ENCODE peak calls at places on chromosomes 6 and 20, in four cellular contexts. I, F, T and A are unnamed samples. For H3K4me1, the result is how much of the 10 kb centered on the place peaks cover.

GRCh38 chr6:35165630-35166071 is 24.5 kb upstream of the TCP11 start:
- DNase-seq in I (no peak), F (no peak), T (no peak), A (no peak)

GRCh38 chr6:132392792-132393191 is 8.5 kb downstream of the MOXD1 start:
- DNase-seq in I (no peak), F (no peak), T (no peak), A (no peak)

GRCh38 chr20:1401431-1401907 is 8.6 kb upstream of the FKBP1A start:
- DNase-seq in I (no peak), F (no peak), T (no peak), A (no peak)

GRCh38 chr6:52641826-52642225 is 29.1 kb upstream of the TMEM14A start:
- DNase-seq in I (no peak), F (no peak), T (no peak), A (no peak)

GRCh38 chr6:145112711-145113148 is 622.6 kb downstream of the EPM2A start:
- DNase-seq in I (no peak), F (no peak), T (no peak), A (no peak)

GRCh38 chr6:106077881-106078280 is 8.3 kb upstream of the PRDM1 start:
- DNase-seq in I (no peak), F (no peak), T (no peak), A (no peak)

GRCh38 chr6:11363881-11364576 is 131.6 kb upstream of the NEDD9 start:
- DNase-seq in I (no peak), F (no peak), T (no peak), A (no peak)

GRCh38 chr6:69305456-69305855 is 491.4 kb downstream of the LMBRD1 start:
- DNase-seq in I (no peak), F (no peak), T (no peak), A (no peak)

GRCh38 chr6:72132851-72133250 is 246.5 kb downstream of the RIMS1 start:
- DNase-seq in I (no peak), F (no peak), T (no peak), A (no peak)

GRCh38 chr6:42367353-42368011 is 84.2 kb downstream of the TRERF1 start:
- DNase-seq in I (no peak), F (no peak), T (no peak), A (no peak)

GRCh38 chr20:11949711-11950110 is 32.0 kb downstream of the BTBD3 start:
- DNase-seq in I (no peak), F (no peak), T (no peak), A (no peak)

GRCh38 chr6:112016335-112016734 is 37.6 kb upstream of the CCN6 start:
- DNase-seq in I (no peak), F (no peak), T (no peak), A (no peak)

GRCh38 chr20:11098888-11099287 is 425.1 kb upstream of the JAG1 start:
- DNase-seq in I (no peak), F (no peak), T (no peak), A (peak)

GRCh38 chr6:53458097-53458866 is 86.6 kb downstream of the GCLC start:
- DNase-seq in I (no peak), F (no peak), T (no peak), A (no peak)

GRCh38 chr6:56481957-56482356 is 160.7 kb downstream of the DST start:
- DNase-seq in I (no peak), F (no peak), T (no peak), A (no peak)

GRCh38 chr6:57040011-57040410 is 6.5 kb upstream of the KIAA1586 start:
- DNase-seq in I (no peak), F (no peak), T (no peak), A (peak)

GRCh38 chr6:13304580-13305255 is 23.6 kb downstream of the TBC1D7 start:
- DNase-seq in I (peak), F (no peak), T (no peak), A (no peak)

GRCh38 chr6:45548657-45549515 is 171.2 kb upstream of the SUPT3H start:
- DNase-seq in I (no peak), F (no peak), T (no peak), A (no peak)

GRCh38 chr6:9405369-9405768 is 970.0 kb upstream of the SLC35B3 start:
- DNase-seq in I (no peak), F (no peak), T (no peak), A (no peak)

GRCh38 chr6:106037060-106037459 is 49.1 kb upstream of the PRDM1 start:
- DNase-seq in I (no peak), F (no peak), T (no peak), A (no peak)

GRCh38 chr6:57190140-57190539 is 18.0 kb downstream of the BAG2 start:
- DNase-seq in I (no peak), F (no peak), T (no peak), A (no peak)

GRCh38 chr20:64180673-64181072 is 16.4 kb downstream of the MYT1 start:
- DNase-seq in I (no peak), F (no peak), T (no peak), A (no peak)

GRCh38 chr6:159984268-159984786 is 15.4 kb downstream of the IGF2R start:
- DNase-seq in I (no peak), F (no peak), T (no peak), A (no peak)

GRCh38 chr20:6769953-6770831 is 2.7 kb downstream of the BMP2 start:
- DNase-seq in I (no peak), F (no peak), T (no peak), A (no peak)

GRCh38 chr6:157461000-157461915 is 80.3 kb downstream of the ZDHHC14 start:
- DNase-seq in I (no peak), F (no peak), T (no peak), A (no peak)

GRCh38 chr6:170027111-170028043 is 263.5 kb downstream of the DLL1 start:
- DNase-seq in I (peak), F (no peak), T (no peak), A (no peak)

GRCh38 chr20:61639200-61639599 is 387.1 kb downstream of the CDH4 start:
- DNase-seq in I (no peak), F (no peak), T (no peak), A (no peak)

GRCh38 chr6:71367763-71368162 is 79.2 kb downstream of the OGFRL1 start:
- DNase-seq in I (no peak), F (no peak), T (no peak), A (no peak)

GRCh38 chr6:19857139-19857538 is 20.0 kb downstream of the ID4 start:
- DNase-seq in I (no peak), F (no peak), T (no peak), A (no peak)

DNA sequence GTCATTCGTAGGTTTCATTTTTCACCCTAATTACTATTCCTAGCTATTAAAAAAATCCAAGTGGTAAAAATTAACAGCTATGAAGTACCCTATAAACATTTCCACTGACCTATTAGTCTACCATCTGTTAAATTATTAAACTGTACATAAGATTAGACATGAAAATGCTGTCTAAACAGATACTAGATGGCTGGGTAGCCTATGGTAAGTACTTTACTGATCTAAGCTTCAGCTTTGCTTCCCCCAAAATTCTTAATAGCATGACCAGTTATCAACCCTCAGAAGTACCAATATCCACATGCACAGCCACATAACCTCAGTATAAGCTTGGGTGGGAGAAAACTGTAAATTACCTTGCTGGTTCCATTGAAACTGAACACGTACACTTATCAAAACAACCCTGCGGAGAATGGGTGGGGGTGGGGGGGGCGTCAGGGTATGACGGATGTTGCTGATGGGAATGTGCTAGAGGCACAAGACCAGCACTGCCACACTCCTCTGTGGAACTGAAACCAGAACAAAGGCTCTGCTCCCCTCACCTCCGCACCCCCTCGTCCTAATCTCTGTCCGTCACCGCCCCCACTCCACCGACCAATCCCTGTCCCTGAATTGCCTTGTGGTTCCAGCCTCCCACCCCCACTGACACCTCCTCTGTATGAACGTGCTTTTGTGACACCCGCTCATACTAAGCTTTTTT is 45.3 kb downstream of the B4GALT5 start:
- DNase-seq in I (no peak), F (no peak), T (peak), A (no peak)
- H3K4me1 ChIP-seq in I (under half), F (under half), T (under half), A (under half)

GRCh38 chr20:56829788-56830385 is 200.8 kb downstream of the TFAP2C start:
- DNase-seq in I (no peak), F (no peak), T (no peak), A (no peak)

GRCh38 chr20:56826306-56826970 is 197.3 kb downstream of the TFAP2C start:
- DNase-seq in I (no peak), F (no peak), T (no peak), A (no peak)

GRCh38 chr20:56826971-56827645 is 198.0 kb downstream of the TFAP2C start:
- DNase-seq in I (no peak), F (no peak), T (no peak), A (no peak)

GRCh38 chr20:56828402-56828801 is 199.3 kb downstream of the TFAP2C start:
- DNase-seq in I (no peak), F (no peak), T (no peak), A (no peak)

GRCh38 chr20:56827763-56828162 is 198.7 kb downstream of the TFAP2C start:
- DNase-seq in I (no peak), F (no peak), T (no peak), A (no peak)
- H3K27ac ChIP-seq in I (no peak), F (no peak), T (no peak), A (no peak)

DNA sequence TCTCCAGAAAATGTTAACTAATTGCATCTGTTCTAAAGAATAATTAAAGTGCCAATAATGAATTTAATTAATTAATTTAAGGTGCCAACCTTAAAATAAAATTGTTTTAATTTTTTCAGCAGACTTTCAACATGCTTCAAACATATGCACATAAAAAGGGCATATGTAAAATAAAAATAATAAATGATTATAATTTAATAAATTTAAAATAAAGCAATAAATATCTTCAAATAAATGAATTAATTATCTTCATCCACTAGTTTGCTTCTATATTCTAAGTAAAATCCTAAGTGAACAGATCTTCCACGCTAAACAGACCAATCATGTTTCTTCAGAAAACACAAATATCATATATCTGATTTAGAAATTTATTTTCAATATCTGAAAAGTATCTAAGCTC is 119.2 kb downstream of the HIVEP2 start:
- DNase-seq in I (no peak), F (no peak), T (no peak), A (no peak)
- H3K4me1 ChIP-seq in I (under half), F (under half), T (under half), A (under half)

DNA sequence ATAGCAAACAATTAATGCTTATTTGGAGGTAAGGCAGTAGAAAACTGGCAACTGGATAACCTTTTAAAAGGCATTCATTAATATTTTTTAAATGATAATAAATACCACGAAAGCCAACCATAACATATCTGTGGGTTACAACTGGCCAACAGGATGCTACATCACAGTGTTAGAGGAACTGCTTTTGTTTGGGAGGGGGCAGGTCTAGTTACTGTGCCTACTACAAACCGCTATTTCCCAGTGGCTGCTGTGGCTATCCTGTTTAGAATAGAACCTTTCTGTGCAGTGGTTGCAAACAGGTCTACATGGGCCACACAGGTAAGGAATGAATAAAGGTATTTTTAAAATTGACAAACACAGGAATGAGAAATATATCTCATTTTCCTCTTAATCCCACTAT is 976 bp downstream of the PIGT start:
- DNase-seq in I (no peak), F (no peak), T (no peak), A (no peak)
- H3K27ac ChIP-seq in I (peak), F (no peak), T (peak), A (no peak)

GRCh38 chr6:129748901-129749748 is 39.1 kb upstream of the ARHGAP18 start:
- DNase-seq in I (no peak), F (no peak), T (no peak), A (no peak)
- H3K4me1 ChIP-seq in I (under half), F (under half), T (under half), A (under half)

GRCh38 chr20:38895098-38895949 is 30.9 kb upstream of the FAM83D start:
- DNase-seq in I (no peak), F (no peak), T (no peak), A (no peak)

GRCh38 chr20:38896009-38896594 is 30.1 kb upstream of the FAM83D start:
- DNase-seq in I (no peak), F (no peak), T (no peak), A (no peak)

GRCh38 chr20:38893485-38894090 is 32.6 kb upstream of the FAM83D start:
- DNase-seq in I (no peak), F (no peak), T (peak), A (peak)

GRCh38 chr20:38893056-38893455 is 33.2 kb upstream of the FAM83D start:
- DNase-seq in I (no peak), F (no peak), T (no peak), A (no peak)

DNA sequence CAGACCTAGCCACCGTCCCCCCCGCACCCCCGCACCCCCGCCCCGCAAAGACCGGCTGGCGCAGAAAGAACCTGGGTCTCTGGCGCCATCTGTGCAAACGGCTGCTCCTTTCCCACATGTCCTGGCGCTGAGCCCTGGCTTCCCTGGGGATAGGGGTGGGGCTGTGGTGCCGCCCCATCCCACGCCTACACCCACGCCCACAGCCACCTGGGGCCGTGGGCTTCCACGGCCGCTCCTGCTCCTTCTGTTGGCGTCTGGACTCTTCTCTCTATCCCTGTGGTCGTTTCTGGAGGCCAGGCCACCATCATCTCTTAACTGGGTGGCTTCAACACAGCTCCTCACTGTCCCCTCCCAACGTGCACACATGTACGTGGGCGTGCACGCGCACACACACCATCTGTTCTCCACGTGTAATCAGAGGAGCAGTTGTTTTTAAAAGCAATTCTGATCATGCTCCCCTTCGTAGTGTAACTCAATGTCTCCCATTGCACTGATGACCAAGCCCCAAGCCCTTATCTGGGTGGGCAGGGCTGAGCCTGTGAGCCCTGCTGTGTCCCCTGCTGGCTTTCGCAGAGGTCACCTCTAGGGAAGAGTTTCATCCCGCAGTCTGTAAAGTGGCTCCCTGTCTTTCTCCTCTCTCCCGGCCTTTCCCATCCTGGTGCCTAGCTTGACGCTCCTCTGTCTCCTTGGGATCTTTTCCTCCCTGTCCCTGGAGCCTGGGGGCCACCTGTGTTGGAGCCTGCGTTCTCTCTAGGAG is 31.9 kb upstream of the FAM83D start:
- DNase-seq in I (no peak), F (no peak), T (no peak), A (no peak)
- H3K27ac ChIP-seq in I (no peak), F (no peak), T (no peak), A (no peak)

GRCh38 chr20:19889011-19889953 is 127.9 kb upstream of the NAA20 start:
- DNase-seq in I (peak), F (no peak), T (no peak), A (no peak)
- H3K4me1 ChIP-seq in I (under half), F (half or more), T (under half), A (under half)

GRCh38 chr6:3371222-3371949 is 85.5 kb downstream of the SLC22A23 start:
- DNase-seq in I (no peak), F (no peak), T (no peak), A (no peak)

GRCh38 chr6:3372184-3372846 is 84.5 kb downstream of the SLC22A23 start:
- DNase-seq in I (no peak), F (no peak), T (no peak), A (no peak)

GRCh38 chr6:3369985-3370360 is 86.9 kb downstream of the SLC22A23 start:
- DNase-seq in I (no peak), F (no peak), T (no peak), A (no peak)

GRCh38 chr6:3368701-3369100 is 88.1 kb downstream of the SLC22A23 start:
- DNase-seq in I (no peak), F (no peak), T (no peak), A (no peak)

DNA sequence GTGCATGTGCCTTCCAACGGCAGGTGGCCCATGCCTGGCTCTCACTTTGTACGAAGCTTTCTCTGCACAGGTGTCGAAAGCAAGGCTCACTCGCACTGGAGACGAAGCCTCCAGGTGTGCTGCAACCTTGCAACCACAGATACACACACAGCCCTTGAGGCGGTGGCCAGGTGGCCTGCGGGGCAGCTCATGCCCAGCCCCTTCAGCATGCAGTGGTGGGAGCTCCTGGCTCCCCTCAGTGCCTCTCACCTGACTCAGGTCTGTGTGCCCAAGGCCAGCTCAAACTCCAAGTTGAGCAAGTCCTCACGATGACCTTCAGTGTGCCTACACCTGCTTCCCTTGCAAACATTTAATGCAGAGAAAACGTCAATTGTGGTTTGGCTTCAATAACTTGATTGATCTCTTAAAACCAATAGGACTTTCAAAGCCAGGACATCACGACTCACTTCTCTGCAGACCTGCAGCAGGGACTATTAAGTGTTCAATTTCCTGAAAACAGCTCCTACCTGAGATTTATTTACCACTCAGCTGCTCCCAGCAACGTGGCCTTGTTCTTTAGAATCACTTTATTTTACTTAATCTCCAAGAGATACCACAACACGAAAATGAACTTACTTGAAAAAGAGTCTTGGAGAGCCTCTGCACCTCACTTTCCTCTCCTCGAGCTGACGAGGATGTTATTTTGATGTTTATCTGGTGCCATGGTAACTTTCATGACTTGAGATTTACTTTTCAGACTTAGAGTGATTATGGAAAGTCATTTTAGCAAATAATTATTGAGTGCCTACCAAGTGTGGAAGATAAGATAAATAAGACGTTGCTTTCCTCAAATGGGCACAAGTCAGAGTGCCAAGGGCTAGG is 86.3 kb downstream of the SLC22A23 start:
- DNase-seq in I (no peak), F (no peak), T (no peak), A (no peak)
- H3K27ac ChIP-seq in I (no peak), F (no peak), T (peak), A (no peak)

DNA sequence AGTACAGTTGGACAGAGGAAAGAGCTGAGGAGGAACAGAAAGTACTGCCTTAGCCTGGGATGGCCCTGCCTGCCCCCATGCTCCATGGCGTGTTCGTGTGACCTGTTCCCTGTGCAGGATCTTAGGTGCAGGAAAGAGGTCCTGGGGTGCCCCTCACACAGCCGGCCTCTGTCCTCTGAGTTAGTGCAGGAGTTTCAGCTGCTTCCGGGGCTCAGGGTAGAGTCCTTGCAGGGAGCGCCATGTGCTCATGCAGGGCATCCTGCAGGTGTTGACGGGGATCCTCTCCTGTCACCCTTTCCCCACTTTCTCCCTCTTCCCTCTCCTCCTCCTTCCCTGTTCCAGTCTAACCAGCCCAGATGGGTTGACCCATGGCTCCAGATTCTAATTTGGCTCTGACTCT is 173.3 kb downstream of the DTNBP1 start:
- DNase-seq in I (no peak), F (no peak), T (no peak), A (no peak)
- H3K4me1 ChIP-seq in I (under half), F (under half), T (under half), A (under half)